ENCODE peak calls at places on chromosomes 1 and 21, in five cellular contexts. One of them, this sample, is unnamed.

GRCh38 chr1:47688631-47689296 is 250.9 kb downstream of the FOXD2 start:
- DNase-seq in sciatic nerve: peak
- DNase-seq in body of pancreas: no peak
- DNase-seq in GM13977: no peak
- DNase-seq in mucosa of gallbladder: no peak
- DNase-seq in this sample: no peak

GRCh38 chr1:119001181-119002018 is 13.3 kb upstream of the TBX15 start:
- DNase-seq in sciatic nerve: no peak
- DNase-seq in body of pancreas: no peak
- DNase-seq in GM13977: no peak
- DNase-seq in mucosa of gallbladder: no peak
- DNase-seq in this sample: no peak

GRCh38 chr1:231016234-231016633 is 23.8 kb downstream of the FAM89A start:
- DNase-seq in sciatic nerve: no peak
- DNase-seq in body of pancreas: no peak
- DNase-seq in GM13977: no peak
- DNase-seq in mucosa of gallbladder: no peak
- DNase-seq in this sample: no peak

GRCh38 chr1:177511036-177511435 is 340.3 kb downstream of the BRINP2 start:
- DNase-seq in sciatic nerve: no peak
- DNase-seq in body of pancreas: no peak
- DNase-seq in GM13977: no peak
- DNase-seq in mucosa of gallbladder: no peak
- DNase-seq in this sample: no peak

GRCh38 chr1:21536223-21536622 is 27.0 kb downstream of the ALPL start:
- DNase-seq in sciatic nerve: no peak
- DNase-seq in body of pancreas: no peak
- DNase-seq in GM13977: no peak
- DNase-seq in mucosa of gallbladder: no peak
- DNase-seq in this sample: peak

GRCh38 chr1:243842978-243843490 is 7.0 kb downstream of the AKT3 start:
- DNase-seq in sciatic nerve: no peak
- DNase-seq in body of pancreas: no peak
- DNase-seq in GM13977: no peak
- DNase-seq in mucosa of gallbladder: no peak
- DNase-seq in this sample: no peak

GRCh38 chr1:5769146-5769545 is 223.1 kb downstream of the NPHP4 start:
- DNase-seq in sciatic nerve: no peak
- DNase-seq in body of pancreas: peak
- DNase-seq in GM13977: no peak
- DNase-seq in mucosa of gallbladder: no peak
- DNase-seq in this sample: no peak

GRCh38 chr1:25565188-25565591 is 21.8 kb downstream of the LDLRAP1 start:
- DNase-seq in sciatic nerve: no peak
- DNase-seq in body of pancreas: no peak
- DNase-seq in GM13977: no peak
- DNase-seq in mucosa of gallbladder: no peak
- DNase-seq in this sample: no peak

GRCh38 chr1:3676581-3677410 is 24.5 kb downstream of the TP73 start:
- DNase-seq in sciatic nerve: no peak
- DNase-seq in body of pancreas: no peak
- DNase-seq in GM13977: peak
- DNase-seq in mucosa of gallbladder: no peak
- DNase-seq in this sample: no peak

GRCh38 chr1:25556791-25557476 is 13.5 kb downstream of the LDLRAP1 start:
- DNase-seq in sciatic nerve: no peak
- DNase-seq in body of pancreas: peak
- DNase-seq in GM13977: no peak
- DNase-seq in mucosa of gallbladder: peak
- DNase-seq in this sample: no peak

GRCh38 chr21:37527103-37527502 is 160.5 kb downstream of the DYRK1A start:
- DNase-seq in sciatic nerve: no peak
- DNase-seq in body of pancreas: no peak
- DNase-seq in GM13977: no peak
- DNase-seq in mucosa of gallbladder: no peak
- DNase-seq in this sample: no peak

GRCh38 chr1:97017895-97018294 is 296.3 kb downstream of the PTBP2 start:
- DNase-seq in sciatic nerve: no peak
- DNase-seq in body of pancreas: no peak
- DNase-seq in GM13977: no peak
- DNase-seq in mucosa of gallbladder: no peak
- DNase-seq in this sample: no peak

GRCh38 chr1:153277852-153278251 is 18.4 kb downstream of the LORICRIN start:
- DNase-seq in sciatic nerve: no peak
- DNase-seq in body of pancreas: peak
- DNase-seq in GM13977: peak
- DNase-seq in mucosa of gallbladder: no peak
- DNase-seq in this sample: peak

GRCh38 chr1:213383465-213383864 is 332.4 kb downstream of the RPS6KC1 start:
- DNase-seq in sciatic nerve: no peak
- DNase-seq in body of pancreas: no peak
- DNase-seq in GM13977: no peak
- DNase-seq in mucosa of gallbladder: no peak
- DNase-seq in this sample: no peak

GRCh38 chr1:21534674-21535378 is 25.6 kb downstream of the ALPL start:
- DNase-seq in sciatic nerve: no peak
- DNase-seq in body of pancreas: peak
- DNase-seq in GM13977: peak
- DNase-seq in mucosa of gallbladder: peak
- DNase-seq in this sample: no peak

GRCh38 chr1:12155328-12155727 is 11.5 kb upstream of the TNFRSF1B start:
- DNase-seq in sciatic nerve: no peak
- DNase-seq in body of pancreas: no peak
- DNase-seq in GM13977: no peak
- DNase-seq in mucosa of gallbladder: no peak
- DNase-seq in this sample: no peak

GRCh38 chr1:180571832-180572636 is 13.3 kb downstream of the OVAAL start:
- DNase-seq in sciatic nerve: no peak
- DNase-seq in body of pancreas: no peak
- DNase-seq in GM13977: no peak
- DNase-seq in mucosa of gallbladder: peak
- DNase-seq in this sample: no peak

GRCh38 chr1:83901547-83902155 is 97.3 kb downstream of the TTLL7 start:
- DNase-seq in sciatic nerve: no peak
- DNase-seq in body of pancreas: peak
- DNase-seq in GM13977: no peak
- DNase-seq in mucosa of gallbladder: peak
- DNase-seq in this sample: no peak

GRCh38 chr1:178461676-178462075 is 35.1 kb downstream of the CLEC20A start:
- DNase-seq in sciatic nerve: no peak
- DNase-seq in body of pancreas: no peak
- DNase-seq in GM13977: no peak
- DNase-seq in mucosa of gallbladder: no peak
- DNase-seq in this sample: no peak

GRCh38 chr1:45191418-45191783 is 15.0 kb downstream of the ZSWIM5 start:
- DNase-seq in sciatic nerve: no peak
- DNase-seq in body of pancreas: no peak
- DNase-seq in GM13977: no peak
- DNase-seq in mucosa of gallbladder: no peak
- DNase-seq in this sample: no peak

GRCh38 chr1:180598333-180598979 is 33.4 kb upstream of the XPR1 start:
- DNase-seq in sciatic nerve: no peak
- DNase-seq in body of pancreas: peak
- DNase-seq in GM13977: no peak
- DNase-seq in mucosa of gallbladder: peak
- DNase-seq in this sample: peak